ENCODE peak calls at places on chromosomes 7 and 10, in ten cellular contexts. One of them, this sample, is unnamed.

GRCh38 chr7:55188590-55189446 is 170.0 kb downstream of the EGFR start:
- DNase-seq in CD8-positive, alpha-beta T cell: no peak
- DNase-seq in choroid plexus epithelial cell: no peak
- DNase-seq in pancreas: no peak
- DNase-seq in ovary: no peak
- DNase-seq in spleen: no peak
- DNase-seq in suprapubic skin: no peak
- DNase-seq in heart left ventricle: no peak
- DNase-seq in heart right ventricle: no peak
- DNase-seq in AG10803: no peak
- DNase-seq in this sample: no peak

GRCh38 chr10:100748251-100749058 is 3.1 kb downstream of the PAX2 start:
- DNase-seq in heart left ventricle: no peak
- DNase-seq in suprapubic skin: no peak
- DNase-seq in choroid plexus epithelial cell: no peak
- DNase-seq in ovary: no peak
- DNase-seq in heart right ventricle: no peak
- DNase-seq in spleen: no peak
- DNase-seq in AG10803: no peak
- DNase-seq in CD8-positive, alpha-beta T cell: no peak
- DNase-seq in pancreas: no peak
- DNase-seq in this sample: no peak

GRCh38 chr10:7377614-7378248 is 33.1 kb downstream of the SFMBT2 start:
- DNase-seq in ovary: no peak
- DNase-seq in spleen: no peak
- DNase-seq in heart right ventricle: no peak
- DNase-seq in heart left ventricle: no peak
- DNase-seq in CD8-positive, alpha-beta T cell: no peak
- DNase-seq in AG10803: no peak
- DNase-seq in pancreas: no peak
- DNase-seq in suprapubic skin: no peak
- DNase-seq in choroid plexus epithelial cell: no peak
- DNase-seq in this sample: no peak

GRCh38 chr10:132264966-132265877 is 42.5 kb downstream of the STK32C start:
- DNase-seq in choroid plexus epithelial cell: peak
- DNase-seq in heart right ventricle: peak
- DNase-seq in spleen: peak
- DNase-seq in CD8-positive, alpha-beta T cell: no peak
- DNase-seq in suprapubic skin: no peak
- DNase-seq in ovary: no peak
- DNase-seq in pancreas: peak
- DNase-seq in AG10803: peak
- DNase-seq in heart left ventricle: no peak
- DNase-seq in this sample: no peak

GRCh38 chr10:129774736-129775401 is 189.2 kb downstream of the EBF3 start:
- DNase-seq in heart left ventricle: no peak
- DNase-seq in choroid plexus epithelial cell: no peak
- DNase-seq in heart right ventricle: no peak
- DNase-seq in CD8-positive, alpha-beta T cell: no peak
- DNase-seq in suprapubic skin: peak
- DNase-seq in AG10803: no peak
- DNase-seq in ovary: no peak
- DNase-seq in spleen: peak
- DNase-seq in pancreas: no peak
- DNase-seq in this sample: no peak

GRCh38 chr7:148028165-148028564 is 562.4 kb upstream of the C7orf33 start:
- DNase-seq in heart right ventricle: no peak
- DNase-seq in CD8-positive, alpha-beta T cell: no peak
- DNase-seq in pancreas: no peak
- DNase-seq in spleen: no peak
- DNase-seq in heart left ventricle: no peak
- DNase-seq in choroid plexus epithelial cell: no peak
- DNase-seq in suprapubic skin: no peak
- DNase-seq in ovary: no peak
- DNase-seq in AG10803: no peak
- DNase-seq in this sample: no peak

GRCh38 chr7:134134004-134134403 is 6.9 kb downstream of the LRGUK start:
- DNase-seq in heart right ventricle: no peak
- DNase-seq in choroid plexus epithelial cell: no peak
- DNase-seq in ovary: no peak
- DNase-seq in heart left ventricle: no peak
- DNase-seq in AG10803: no peak
- DNase-seq in suprapubic skin: no peak
- DNase-seq in CD8-positive, alpha-beta T cell: no peak
- DNase-seq in spleen: no peak
- DNase-seq in pancreas: no peak
- DNase-seq in this sample: no peak

GRCh38 chr10:116825901-116826300 is 23.4 kb upstream of the ENO4 start:
- DNase-seq in heart left ventricle: no peak
- DNase-seq in suprapubic skin: no peak
- DNase-seq in spleen: no peak
- DNase-seq in CD8-positive, alpha-beta T cell: no peak
- DNase-seq in choroid plexus epithelial cell: no peak
- DNase-seq in ovary: no peak
- DNase-seq in heart right ventricle: no peak
- DNase-seq in pancreas: no peak
- DNase-seq in AG10803: no peak
- DNase-seq in this sample: no peak

GRCh38 chr10:33396279-33396678 is 61.8 kb upstream of the NRP1 start:
- DNase-seq in choroid plexus epithelial cell: no peak
- DNase-seq in pancreas: no peak
- DNase-seq in ovary: no peak
- DNase-seq in heart right ventricle: no peak
- DNase-seq in AG10803: no peak
- DNase-seq in CD8-positive, alpha-beta T cell: no peak
- DNase-seq in suprapubic skin: no peak
- DNase-seq in heart left ventricle: no peak
- DNase-seq in spleen: no peak
- DNase-seq in this sample: no peak

GRCh38 chr10:33132626-33133025 is 174.6 kb upstream of the ITGB1 start:
- DNase-seq in CD8-positive, alpha-beta T cell: no peak
- DNase-seq in pancreas: no peak
- DNase-seq in AG10803: no peak
- DNase-seq in choroid plexus epithelial cell: no peak
- DNase-seq in heart left ventricle: no peak
- DNase-seq in suprapubic skin: no peak
- DNase-seq in heart right ventricle: no peak
- DNase-seq in ovary: no peak
- DNase-seq in spleen: no peak
- DNase-seq in this sample: no peak

GRCh38 chr10:1596482-1596881 is 140.8 kb downstream of the ADARB2 start:
- DNase-seq in suprapubic skin: no peak
- DNase-seq in heart left ventricle: no peak
- DNase-seq in pancreas: peak
- DNase-seq in AG10803: no peak
- DNase-seq in CD8-positive, alpha-beta T cell: no peak
- DNase-seq in choroid plexus epithelial cell: no peak
- DNase-seq in heart right ventricle: no peak
- DNase-seq in spleen: no peak
- DNase-seq in ovary: no peak
- DNase-seq in this sample: no peak

GRCh38 chr7:129690701-129691100 is 79.2 kb downstream of the NRF1 start:
- DNase-seq in CD8-positive, alpha-beta T cell: no peak
- DNase-seq in ovary: no peak
- DNase-seq in AG10803: no peak
- DNase-seq in suprapubic skin: no peak
- DNase-seq in choroid plexus epithelial cell: no peak
- DNase-seq in heart right ventricle: no peak
- DNase-seq in pancreas: no peak
- DNase-seq in spleen: no peak
- DNase-seq in heart left ventricle: no peak
- DNase-seq in this sample: no peak

GRCh38 chr7:30681262-30682130 is 760 bp downstream of the CRHR2 start:
- DNase-seq in spleen: no peak
- DNase-seq in AG10803: no peak
- DNase-seq in CD8-positive, alpha-beta T cell: no peak
- DNase-seq in choroid plexus epithelial cell: no peak
- DNase-seq in ovary: no peak
- DNase-seq in suprapubic skin: no peak
- DNase-seq in heart right ventricle: no peak
- DNase-seq in pancreas: peak
- DNase-seq in heart left ventricle: no peak
- DNase-seq in this sample: no peak

GRCh38 chr10:69492091-69492745 is 41.0 kb downstream of the TSPAN15 start:
- DNase-seq in heart right ventricle: no peak
- DNase-seq in CD8-positive, alpha-beta T cell: no peak
- DNase-seq in pancreas: no peak
- DNase-seq in suprapubic skin: peak
- DNase-seq in spleen: peak
- DNase-seq in choroid plexus epithelial cell: no peak
- DNase-seq in ovary: no peak
- DNase-seq in AG10803: no peak
- DNase-seq in heart left ventricle: no peak
- DNase-seq in this sample: no peak

GRCh38 chr10:3006093-3006492 is 61.3 kb upstream of the PFKP start:
- DNase-seq in heart right ventricle: no peak
- DNase-seq in AG10803: no peak
- DNase-seq in suprapubic skin: no peak
- DNase-seq in heart left ventricle: no peak
- DNase-seq in spleen: no peak
- DNase-seq in choroid plexus epithelial cell: no peak
- DNase-seq in CD8-positive, alpha-beta T cell: no peak
- DNase-seq in ovary: no peak
- DNase-seq in pancreas: no peak
- DNase-seq in this sample: no peak

GRCh38 chr7:106371629-106372028 is 86.8 kb upstream of the NAMPT start:
- DNase-seq in CD8-positive, alpha-beta T cell: no peak
- DNase-seq in heart right ventricle: no peak
- DNase-seq in suprapubic skin: no peak
- DNase-seq in pancreas: no peak
- DNase-seq in spleen: peak
- DNase-seq in heart left ventricle: peak
- DNase-seq in choroid plexus epithelial cell: no peak
- DNase-seq in ovary: no peak
- DNase-seq in AG10803: peak
- DNase-seq in this sample: no peak

GRCh38 chr7:151631968-151632749 is 112.5 kb upstream of the RHEB start:
- DNase-seq in AG10803: peak
- DNase-seq in spleen: peak
- DNase-seq in heart right ventricle: peak
- DNase-seq in choroid plexus epithelial cell: peak
- DNase-seq in suprapubic skin: peak
- DNase-seq in heart left ventricle: peak
- DNase-seq in ovary: peak
- DNase-seq in pancreas: peak
- DNase-seq in CD8-positive, alpha-beta T cell: peak
- DNase-seq in this sample: no peak
- TF ChIP-seq CTCF in AG10803: peak
- TF ChIP-seq CTCF in spleen: peak
- TF ChIP-seq CTCF in heart right ventricle: peak
- TF ChIP-seq CTCF in choroid plexus epithelial cell: no peak
- TF ChIP-seq CTCF in suprapubic skin: no peak
- TF ChIP-seq CTCF in heart left ventricle: peak
- TF ChIP-seq CTCF in ovary: peak
- TF ChIP-seq CTCF in pancreas: no peak
- TF ChIP-seq CTCF in CD8-positive, alpha-beta T cell: no peak
- TF ChIP-seq CTCF in this sample: peak

GRCh38 chr7:3597243-3597642 is 296.2 kb downstream of the SDK1 start:
- DNase-seq in suprapubic skin: no peak
- DNase-seq in AG10803: no peak
- DNase-seq in pancreas: no peak
- DNase-seq in heart right ventricle: no peak
- DNase-seq in heart left ventricle: no peak
- DNase-seq in CD8-positive, alpha-beta T cell: no peak
- DNase-seq in choroid plexus epithelial cell: no peak
- DNase-seq in spleen: peak
- DNase-seq in ovary: no peak
- DNase-seq in this sample: no peak
- H3K4me3 ChIP-seq in suprapubic skin: no peak
- H3K4me3 ChIP-seq in AG10803: no peak
- H3K4me3 ChIP-seq in pancreas: no peak
- H3K4me3 ChIP-seq in heart right ventricle: no peak
- H3K4me3 ChIP-seq in heart left ventricle: no peak
- H3K4me3 ChIP-seq in CD8-positive, alpha-beta T cell: no peak
- H3K4me3 ChIP-seq in choroid plexus epithelial cell: no peak
- H3K4me3 ChIP-seq in spleen: no peak
- H3K4me3 ChIP-seq in ovary: no peak
- H3K4me3 ChIP-seq in this sample: no peak

GRCh38 chr7:26233902-26234511 is 32.5 kb downstream of the CBX3 start:
- DNase-seq in ovary: no peak
- DNase-seq in AG10803: no peak
- DNase-seq in choroid plexus epithelial cell: no peak
- DNase-seq in pancreas: no peak
- DNase-seq in heart right ventricle: no peak
- DNase-seq in spleen: no peak
- DNase-seq in CD8-positive, alpha-beta T cell: no peak
- DNase-seq in heart left ventricle: no peak
- DNase-seq in suprapubic skin: no peak
- DNase-seq in this sample: no peak
- TF ChIP-seq CTCF in ovary: no peak
- TF ChIP-seq CTCF in AG10803: no peak
- TF ChIP-seq CTCF in choroid plexus epithelial cell: no peak
- TF ChIP-seq CTCF in pancreas: no peak
- TF ChIP-seq CTCF in heart right ventricle: no peak
- TF ChIP-seq CTCF in spleen: no peak
- TF ChIP-seq CTCF in CD8-positive, alpha-beta T cell: no peak
- TF ChIP-seq CTCF in heart left ventricle: no peak
- TF ChIP-seq CTCF in suprapubic skin: no peak
- TF ChIP-seq CTCF in this sample: no peak

GRCh38 chr10:103100620-103101019 is 92.5 kb downstream of the NT5C2 start:
- DNase-seq in suprapubic skin: no peak
- DNase-seq in heart left ventricle: no peak
- DNase-seq in heart right ventricle: no peak
- DNase-seq in AG10803: no peak
- DNase-seq in spleen: no peak
- DNase-seq in pancreas: no peak
- DNase-seq in ovary: no peak
- DNase-seq in CD8-positive, alpha-beta T cell: no peak
- DNase-seq in choroid plexus epithelial cell: no peak
- DNase-seq in this sample: no peak

GRCh38 chr10:103095005-103095404 is 98.1 kb downstream of the NT5C2 start:
- DNase-seq in heart right ventricle: no peak
- DNase-seq in suprapubic skin: no peak
- DNase-seq in CD8-positive, alpha-beta T cell: no peak
- DNase-seq in spleen: no peak
- DNase-seq in AG10803: no peak
- DNase-seq in choroid plexus epithelial cell: no peak
- DNase-seq in ovary: no peak
- DNase-seq in pancreas: no peak
- DNase-seq in heart left ventricle: no peak
- DNase-seq in this sample: no peak

GRCh38 chr10:103090911-103091310 is 102.2 kb downstream of the NT5C2 start:
- DNase-seq in suprapubic skin: no peak
- DNase-seq in CD8-positive, alpha-beta T cell: no peak
- DNase-seq in heart right ventricle: no peak
- DNase-seq in pancreas: no peak
- DNase-seq in heart left ventricle: no peak
- DNase-seq in choroid plexus epithelial cell: no peak
- DNase-seq in ovary: no peak
- DNase-seq in AG10803: no peak
- DNase-seq in spleen: no peak
- DNase-seq in this sample: no peak

DNA sequence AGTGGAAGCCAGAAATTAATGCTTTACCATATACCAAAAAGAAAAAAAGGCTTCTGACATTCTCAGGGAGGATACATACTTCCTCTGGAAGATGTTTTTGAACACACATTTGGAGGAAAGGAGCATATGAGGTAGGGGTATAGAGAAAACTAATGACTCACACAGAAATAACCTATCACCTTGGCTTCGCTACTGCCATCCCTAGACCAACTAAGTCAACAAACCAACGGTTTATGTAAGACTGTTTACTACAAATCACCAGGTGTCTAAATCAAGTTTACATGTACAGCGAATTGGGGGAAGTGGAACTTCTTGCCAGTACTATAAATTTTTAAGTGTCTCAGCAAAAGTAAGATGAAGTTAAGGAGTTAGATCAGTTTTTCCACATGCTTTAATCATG is 96.9 kb downstream of the NT5C2 start:
- DNase-seq in pancreas: no peak
- DNase-seq in heart right ventricle: no peak
- DNase-seq in heart left ventricle: no peak
- DNase-seq in ovary: no peak
- DNase-seq in AG10803: no peak
- DNase-seq in spleen: no peak
- DNase-seq in suprapubic skin: no peak
- DNase-seq in CD8-positive, alpha-beta T cell: no peak
- DNase-seq in choroid plexus epithelial cell: peak
- DNase-seq in this sample: no peak
- H3K4me3 ChIP-seq in pancreas: no peak
- H3K4me3 ChIP-seq in heart right ventricle: no peak
- H3K4me3 ChIP-seq in heart left ventricle: no peak
- H3K4me3 ChIP-seq in ovary: no peak
- H3K4me3 ChIP-seq in AG10803: no peak
- H3K4me3 ChIP-seq in spleen: no peak
- H3K4me3 ChIP-seq in suprapubic skin: no peak
- H3K4me3 ChIP-seq in CD8-positive, alpha-beta T cell: no peak
- H3K4me3 ChIP-seq in choroid plexus epithelial cell: no peak
- H3K4me3 ChIP-seq in this sample: no peak